ENCODE peak calls at places on chromosome 19, in five cellular contexts. W is brain microvascular endothelial cell, I is tibial nerve, R is transverse colon, Q is left ventricle myocardium inferior. E is an unnamed sample.
A peak's percentile ranks its signal among the peaks of the same experiment; 100 is the strongest.

GRCh38 chr19:23512151-23512925 is 117.1 kb upstream of the ZNF91 start:
- DNase-seq in W (no peak), I (no peak), R (no peak), Q (no peak), E (no peak)

GRCh38 chr19:31319465-31319864 is 29.8 kb downstream of the TSHZ3 start:
- DNase-seq in W (no peak), I (no peak), R (no peak), Q (no peak), E (no peak)

GRCh38 chr19:310141-310651 is 19.0 kb upstream of the PLPP2 start:
- DNase-seq in W (no peak), I (no peak), R (no peak), Q (no peak), E (no peak)

GRCh38 chr19:47351545-47351944 is 2.4 kb downstream of the DHX34 start:
- DNase-seq in W (peak; percentile 41), I (no peak), R (no peak), Q (no peak), E (no peak)

GRCh38 chr19:4609878-4610511 is 29.3 kb upstream of the TNFAIP8L1 start:
- DNase-seq in W (no peak), I (no peak), R (no peak), Q (peak; percentile 46), E (no peak)

GRCh38 chr19:4676955-4677731 is 7.0 kb upstream of the MYDGF start:
- DNase-seq in W (peak; percentile 35), I (no peak), R (peak; percentile 34), Q (no peak), E (no peak)

GRCh38 chr19:21877976-21878375 is 42.0 kb upstream of the ZNF43 start:
- DNase-seq in W (no peak), I (no peak), R (no peak), Q (no peak), E (no peak)

GRCh38 chr19:54420383-54421168 is 5.3 kb downstream of the TTYH1 start:
- DNase-seq in W (peak; percentile 30), I (peak; percentile 37), R (no peak), Q (peak; percentile 55), E (no peak)

GRCh38 chr19:46828484-46828883 is 22.2 kb downstream of the AP2S1 start:
- DNase-seq in W (no peak), I (no peak), R (no peak), Q (no peak), E (no peak)

GRCh38 chr19:14089662-14090508 is 666 bp downstream of the SAMD1 start:
- DNase-seq in W (peak; percentile 35), I (no peak), R (peak; percentile 63), Q (peak; percentile 58), E (peak; percentile 43)

GRCh38 chr19:1566392-1567115 is 1.6 kb downstream of the MEX3D start:
- DNase-seq in W (peak; percentile 76), I (peak; percentile 51), R (peak; percentile 59), Q (peak; percentile 68), E (no peak)

GRCh38 chr19:13097331-13098258 is 5.1 kb downstream of the LYL1 start:
- DNase-seq in W (no peak), I (no peak), R (no peak), Q (no peak), E (no peak)

GRCh38 chr19:41407271-41407670 is 9.7 kb downstream of the BCKDHA start:
- DNase-seq in W (no peak), I (no peak), R (no peak), Q (no peak), E (no peak)

GRCh38 chr19:10829967-10830366 is 6.0 kb downstream of the TMED1 start:
- DNase-seq in W (no peak), I (no peak), R (no peak), Q (no peak), E (no peak)

GRCh38 chr19:10830941-10831779 is 4.9 kb downstream of the TMED1 start:
- DNase-seq in W (no peak), I (no peak), R (no peak), Q (no peak), E (no peak)

GRCh38 chr19:10830370-10830769 is 5.6 kb downstream of the TMED1 start:
- DNase-seq in W (no peak), I (no peak), R (no peak), Q (no peak), E (no peak)

GRCh38 chr19:10826846-10827245 is 9.2 kb downstream of the TMED1 start:
- DNase-seq in W (no peak), I (no peak), R (no peak), Q (peak; percentile 0), E (no peak)

GRCh38 chr19:10828981-10829821 is 6.8 kb downstream of the TMED1 start:
- DNase-seq in W (no peak), I (no peak), R (no peak), Q (no peak), E (no peak)
- TF ChIP-seq CTCF in W (peak; percentile 46), I (no peak), R (no peak), Q (no peak), E (no peak)

DNA sequence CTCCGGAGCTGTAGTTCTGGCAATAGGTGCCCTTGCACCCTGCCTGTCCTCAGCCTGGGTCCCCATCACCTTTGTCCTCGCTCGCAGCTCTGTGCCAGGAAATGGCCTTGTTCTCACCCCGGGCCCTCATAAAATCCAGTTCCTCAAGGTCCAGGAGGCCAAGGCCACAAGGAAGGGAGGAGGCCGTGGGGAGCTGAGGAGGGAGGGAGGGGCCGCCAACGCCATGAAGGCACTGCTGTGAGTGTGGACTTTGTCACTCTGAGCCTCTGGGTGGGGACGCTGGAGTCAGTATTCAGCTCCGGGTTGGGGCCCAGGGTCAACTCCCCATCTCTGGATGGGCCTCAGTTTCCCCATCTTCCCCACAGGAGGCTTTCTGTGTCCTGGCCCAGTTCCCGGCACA is 9.2 kb upstream of the GNA11 start:
- DNase-seq in W (no peak), I (no peak), R (peak; percentile 92), Q (no peak), E (no peak)
- H3K27ac ChIP-seq in W (no peak overlapping the region), I (no peak overlapping the region), R (peak overlapping the region; percentile 82), Q (no peak overlapping the region), E (no peak overlapping the region)

GRCh38 chr19:39351537-39352037 is 9.4 kb downstream of the SAMD4B start:
- DNase-seq in W (no peak), I (no peak), R (no peak), Q (no peak), E (no peak)
- TF ChIP-seq CTCF in W (no peak), I (no peak), R (no peak), Q (no peak), E (no peak)

DNA sequence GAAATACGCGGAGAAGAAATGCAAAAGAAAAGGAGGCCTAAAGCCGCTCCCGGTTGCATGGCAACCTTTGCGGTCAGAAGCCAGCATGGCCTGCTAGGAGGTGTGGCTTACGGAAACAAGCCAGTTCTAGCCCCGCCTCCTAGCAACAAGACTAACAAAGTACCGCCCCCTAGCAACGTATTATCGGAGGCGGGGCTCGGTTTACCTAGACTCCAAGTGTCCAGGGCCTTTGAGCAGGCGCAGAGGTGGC is 438 bp upstream of the CYTH2 start:
- DNase-seq in W (no peak), I (no peak), R (no peak), Q (no peak), E (no peak)
- H3K27ac ChIP-seq in W (peak overlapping the region; percentile 52), I (no peak overlapping the region), R (peak overlapping the region; percentile 59), Q (peak overlapping the region; percentile 99), E (peak overlapping the region; percentile 52)

DNA sequence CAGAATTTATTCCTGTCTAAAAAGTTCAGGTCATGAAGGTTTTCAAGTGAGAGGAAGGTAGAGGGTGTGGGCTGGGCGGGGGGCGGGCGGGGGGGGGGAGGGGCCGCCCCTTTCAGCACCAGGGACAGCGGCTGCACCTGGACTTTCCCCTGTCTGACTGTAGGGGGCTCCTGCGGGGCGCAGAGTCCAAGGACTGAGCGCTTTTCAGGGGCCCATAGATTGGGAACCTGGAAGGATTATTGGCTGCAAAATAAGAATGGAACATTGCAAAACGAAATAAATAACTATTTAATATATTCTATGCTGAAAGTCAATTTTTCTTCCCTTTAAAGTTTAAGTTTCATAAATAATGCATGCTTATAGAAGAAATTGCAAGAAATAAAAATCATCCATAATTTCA is 8.9 kb upstream of the CYP4F3 start:
- DNase-seq in W (no peak), I (no peak), R (peak; percentile 26), Q (no peak), E (peak; percentile 58)
- TF ChIP-seq CTCF in W (peak; percentile 47), I (peak; percentile 16), R (no peak), Q (peak; percentile 54), E (peak; percentile 39)

GRCh38 chr19:49629659-49630058 is 10.3 kb downstream of the RRAS start:
- DNase-seq in W (no peak), I (no peak), R (no peak), Q (no peak), E (no peak)
- H3K27ac ChIP-seq in W (no peak overlapping the region), I (no peak overlapping the region), R (no peak overlapping the region), Q (peak overlapping the region; percentile 43), E (no peak overlapping the region)

GRCh38 chr19:18833849-18834643 is 2.3 kb downstream of the UPF1 start:
- DNase-seq in W (no peak), I (no peak), R (peak; percentile 50), Q (no peak), E (no peak)

GRCh38 chr19:18832331-18833140 is 777 bp downstream of the UPF1 start:
- DNase-seq in W (peak; percentile 18), I (no peak), R (peak; percentile 42), Q (no peak), E (no peak)

GRCh38 chr19:18830488-18830887 is 1.3 kb upstream of the UPF1 start:
- DNase-seq in W (no peak), I (no peak), R (no peak), Q (no peak), E (no peak)

GRCh38 chr19:18833141-18833476 is 1.4 kb downstream of the UPF1 start:
- DNase-seq in W (no peak), I (no peak), R (no peak), Q (no peak), E (no peak)

DNA sequence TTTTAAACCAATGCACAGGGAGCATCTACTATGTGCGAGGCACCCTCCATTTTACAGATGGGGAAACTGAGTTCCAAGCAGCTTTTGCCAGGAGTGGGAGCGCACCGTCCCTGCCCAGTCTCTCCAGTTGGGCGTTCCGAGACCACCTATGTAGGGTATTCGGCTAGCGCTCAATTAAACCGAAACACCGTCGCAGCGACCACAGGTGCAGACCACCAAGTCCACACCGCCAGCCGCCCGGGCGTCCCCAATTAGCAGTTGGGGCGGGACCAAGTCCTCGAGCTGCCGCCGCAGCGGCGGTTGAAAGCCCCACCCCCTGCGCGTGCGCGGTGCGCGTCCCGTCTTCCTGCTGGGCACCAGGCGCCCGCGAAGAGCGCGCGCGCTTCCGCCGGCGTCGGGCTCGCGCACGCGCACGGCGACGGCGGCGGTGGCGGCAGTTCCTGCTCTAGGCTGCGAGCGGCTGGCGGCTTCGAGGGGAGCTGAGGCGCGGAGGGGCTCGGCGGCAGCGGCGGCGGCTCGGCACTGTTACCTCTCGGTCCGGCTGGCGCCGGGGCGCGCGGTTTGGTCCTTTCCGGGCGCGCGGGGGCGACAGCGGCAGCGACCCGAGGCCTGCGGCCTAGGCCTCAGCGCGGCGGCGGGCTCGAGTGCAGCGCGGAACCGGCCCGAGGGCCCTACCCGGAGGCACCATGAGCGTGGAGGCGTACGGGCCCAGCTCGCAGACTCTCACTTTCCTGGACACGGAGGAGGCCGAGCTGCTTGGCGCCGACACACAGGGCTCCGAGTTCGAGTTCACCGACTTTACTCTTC is at the start of gene UPF1:
- DNase-seq in W (peak; percentile 80), I (peak; percentile 77), R (peak; percentile 96), Q (peak; percentile 95), E (peak; percentile 92)
- TF ChIP-seq CTCF in W (no peak), I (no peak), R (peak; percentile 8), Q (peak; percentile 29), E (no peak)